ENCODE peak calls at places on chromosomes 3 and 15, in nine cellular contexts. D, A, Q, N, I, R, X, O and V are unnamed samples.

GRCh38 chr3:59456852-59457485 is 407.1 kb upstream of the CFAP20DC start:
- DNase-seq in Q (no peak), A (no peak), O (no peak), N (no peak), D (no peak), I (no peak), R (no peak), X (no peak), V (no peak)

GRCh38 chr3:65170357-65171090 is 482.7 kb upstream of the ADAMTS9 start:
- DNase-seq in X (peak), I (no peak), O (peak), R (no peak), N (no peak), A (peak), D (no peak), Q (peak), V (no peak)

GRCh38 chr3:126835472-126836219 is 131.6 kb downstream of the CHCHD6 start:
- DNase-seq in A (no peak), I (no peak), O (peak), D (no peak), X (no peak), R (no peak), Q (peak), N (no peak), V (no peak)

GRCh38 chr3:66133853-66134445 is 86.9 kb upstream of the SLC25A26 start:
- DNase-seq in X (no peak), D (no peak), I (no peak), R (no peak), A (no peak), N (no peak), O (no peak), Q (no peak), V (no peak)

GRCh38 chr15:41337047-41337446 is 4.4 kb downstream of the NUSAP1 start:
- DNase-seq in D (no peak), A (no peak), N (no peak), Q (no peak), O (no peak), R (no peak), X (no peak), I (no peak), V (no peak)

GRCh38 chr15:72599855-72600464 is 54.5 kb upstream of the GOLGA6B start:
- DNase-seq in R (peak), N (no peak), X (no peak), D (no peak), I (peak), O (peak), A (peak), Q (peak), V (peak)

GRCh38 chr3:117443014-117443413 is 733.4 kb downstream of the TUSC7 start:
- DNase-seq in Q (no peak), A (no peak), I (no peak), R (no peak), O (no peak), D (no peak), N (no peak), X (no peak), V (no peak)

GRCh38 chr3:182862159-182862860 is 69.0 kb downstream of the ATP11B start:
- DNase-seq in Q (no peak), D (no peak), I (no peak), X (no peak), A (no peak), O (no peak), R (no peak), N (no peak), V (no peak)

GRCh38 chr15:81839387-81839786 is 206.4 kb downstream of the MEX3B start:
- DNase-seq in O (no peak), R (no peak), A (no peak), N (no peak), I (no peak), X (no peak), D (no peak), Q (no peak), V (no peak)

GRCh38 chr3:193872265-193872753 is 263.6 kb upstream of the HES1 start:
- DNase-seq in X (no peak), O (peak), D (no peak), N (no peak), Q (peak), I (no peak), A (peak), R (peak), V (peak)

GRCh38 chr3:8386221-8386620 is 115.4 kb upstream of the LMCD1 start:
- DNase-seq in R (no peak), N (no peak), I (no peak), O (peak), X (no peak), A (no peak), Q (no peak), D (no peak), V (peak)

GRCh38 chr3:17041009-17041408 is 156.3 kb downstream of the PLCL2 start:
- DNase-seq in D (no peak), A (no peak), Q (no peak), X (no peak), I (no peak), N (no peak), O (no peak), R (no peak), V (no peak)

GRCh38 chr3:147318900-147319299 is 87.4 kb downstream of the ZIC4 start:
- DNase-seq in O (no peak), N (no peak), D (no peak), X (no peak), R (no peak), I (no peak), Q (no peak), A (no peak), V (no peak)

GRCh38 chr15:85280203-85280602 is 100.2 kb upstream of the AKAP13 start:
- DNase-seq in R (no peak), N (no peak), X (no peak), O (no peak), I (no peak), A (no peak), Q (no peak), D (no peak), V (no peak)

GRCh38 chr3:139518296-139518695 is 21.2 kb downstream of the RBP1 start:
- DNase-seq in N (no peak), A (peak), I (no peak), R (no peak), Q (no peak), O (no peak), D (peak), X (no peak), V (no peak)

GRCh38 chr3:29976871-29977270 is 629.5 kb upstream of the TGFBR2 start:
- DNase-seq in X (no peak), N (no peak), A (no peak), O (no peak), Q (no peak), I (no peak), D (no peak), R (no peak), V (no peak)

DNA sequence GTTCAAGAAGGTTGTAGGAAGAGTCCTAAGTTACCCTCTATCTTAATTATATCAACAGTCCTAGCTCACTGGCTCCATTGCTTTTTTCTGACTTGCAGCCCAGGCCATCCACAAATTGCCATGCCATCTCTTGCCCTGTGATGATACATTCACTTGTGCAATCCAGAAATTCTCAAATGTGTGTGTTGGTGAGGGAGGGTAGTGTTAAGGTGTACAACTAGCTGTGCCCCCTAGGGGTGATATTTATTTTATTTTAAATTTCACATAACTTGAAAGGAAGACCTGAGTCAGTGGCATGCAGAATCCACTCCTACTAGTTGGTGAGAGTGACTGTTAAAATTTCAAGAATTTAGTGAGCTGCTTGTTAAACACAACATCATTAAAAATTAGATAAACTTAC is 156.1 kb upstream of the ANKRD28 start:
- DNase-seq in R (no peak), D (no peak), Q (peak), A (no peak), X (no peak), N (no peak), I (no peak), O (no peak), V (no peak)
- TF ChIP-seq CTCF in R (no peak), D (no peak), Q (no peak), A (no peak), X (no peak), N (no peak), I (no peak), O (peak), V (no peak)

GRCh38 chr3:137612293-137612692 is 151.8 kb upstream of the SOX14 start:
- DNase-seq in R (no peak), O (no peak), A (no peak), Q (no peak), D (no peak), I (peak), X (no peak), N (no peak), V (no peak)
- TF ChIP-seq CTCF in R (no peak), O (no peak), A (no peak), Q (no peak), D (no peak), I (no peak), X (no peak), N (no peak), V (no peak)

DNA sequence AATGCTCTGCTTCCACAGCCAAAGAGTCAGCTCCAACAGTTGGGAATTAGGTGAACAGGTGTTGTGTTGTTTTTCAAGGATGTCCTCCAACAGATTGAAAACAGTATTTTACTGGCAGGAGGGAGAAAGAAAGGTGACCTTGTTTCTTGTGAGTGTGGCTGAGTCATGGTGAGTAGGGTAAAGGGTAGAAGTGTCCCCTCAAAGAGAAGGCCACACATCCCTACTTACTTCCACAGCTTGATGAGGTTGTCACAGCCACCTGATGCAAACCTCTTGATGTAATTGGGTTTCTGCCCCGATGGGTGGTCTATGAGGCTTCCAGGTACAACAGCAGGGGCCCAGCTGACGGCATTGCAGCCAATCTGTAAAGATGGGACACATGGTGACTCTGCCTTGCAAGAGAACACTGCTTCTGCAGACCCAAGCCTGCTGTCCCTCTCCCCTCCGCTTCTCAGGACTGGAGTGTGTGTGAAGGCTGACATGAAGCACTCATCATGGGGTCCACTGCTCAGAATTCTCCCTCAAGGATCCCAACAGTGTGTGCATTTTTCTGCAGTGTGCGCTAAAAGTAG is 12.7 kb upstream of the GHRL start:
- DNase-seq in D (no peak), X (no peak), O (no peak), Q (no peak), N (no peak), R (no peak), I (no peak), A (no peak), V (no peak)
- TF ChIP-seq CTCF in D (no peak), X (no peak), O (no peak), Q (no peak), N (no peak), R (no peak), I (no peak), A (no peak), V (no peak)

GRCh38 chr3:134533493-134533892 is 47.6 kb downstream of the CEP63 start:
- DNase-seq in A (no peak), X (no peak), I (no peak), R (no peak), D (no peak), O (no peak), N (no peak), Q (no peak), V (no peak)

GRCh38 chr3:134542287-134542686 is 56.4 kb downstream of the CEP63 start:
- DNase-seq in N (no peak), I (no peak), O (no peak), X (no peak), A (no peak), R (no peak), D (no peak), Q (no peak), V (no peak)

GRCh38 chr3:134535186-134535974 is 49.5 kb downstream of the CEP63 start:
- DNase-seq in O (no peak), I (no peak), X (no peak), D (no peak), A (no peak), Q (no peak), R (no peak), N (no peak), V (no peak)

DNA sequence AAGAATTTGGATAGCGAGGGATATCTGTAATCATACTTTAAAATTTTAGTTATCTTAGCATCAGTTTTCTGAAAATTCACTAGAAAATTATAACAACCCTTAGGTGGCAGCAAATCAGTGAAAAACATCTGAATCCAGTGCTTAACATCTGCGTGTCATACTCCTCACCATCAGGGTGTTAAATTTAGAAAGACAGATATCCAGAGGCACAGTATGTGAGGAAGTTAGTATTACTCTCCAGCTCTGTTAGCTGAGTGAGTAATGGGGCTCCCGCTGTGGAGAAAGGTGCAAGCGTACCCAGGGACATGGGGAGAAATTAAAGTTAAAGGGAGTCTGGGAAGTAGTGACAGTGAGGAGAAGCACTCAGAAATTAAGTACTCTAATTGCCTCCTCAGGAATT is 50.9 kb downstream of the CEP63 start:
- DNase-seq in I (no peak), A (no peak), D (no peak), X (no peak), O (no peak), N (no peak), R (no peak), Q (no peak), V (no peak)
- TF ChIP-seq CTCF in I (no peak), A (no peak), D (no peak), X (no peak), O (no peak), N (no peak), R (no peak), Q (no peak), V (no peak)

GRCh38 chr15:55197719-55198118 is 978 bp upstream of the RSL24D1 start:
- DNase-seq in X (no peak), O (no peak), N (no peak), Q (no peak), I (no peak), A (no peak), D (no peak), R (no peak), V (no peak)

GRCh38 chr15:55197362-55197705 is 593 bp upstream of the RSL24D1 start:
- DNase-seq in N (no peak), A (no peak), I (no peak), D (no peak), O (no peak), X (no peak), Q (no peak), R (no peak), V (no peak)

GRCh38 chr15:55196011-55196410 is 730 bp downstream of the RSL24D1 start:
- DNase-seq in D (no peak), N (no peak), I (no peak), O (no peak), X (no peak), A (no peak), R (no peak), Q (no peak), V (no peak)

GRCh38 chr15:55198706-55199105 is 2.0 kb upstream of the RSL24D1 start:
- DNase-seq in X (no peak), A (no peak), D (no peak), N (no peak), I (no peak), Q (no peak), O (no peak), R (no peak), V (no peak)

GRCh38 chr15:55196458-55197361 is at the start of gene RSL24D1:
- DNase-seq in X (peak), N (peak), I (peak), D (peak), A (peak), Q (peak), R (peak), O (peak), V (peak)
- TF ChIP-seq CTCF in X (peak), N (no peak), I (peak), D (peak), A (peak), Q (peak), R (peak), O (peak), V (peak)

GRCh38 chr3:10988991-10989484 is 3.5 kb upstream of the SLC6A1 start:
- DNase-seq in A (no peak), I (no peak), R (no peak), X (no peak), D (no peak), N (no peak), O (no peak), Q (no peak), V (no peak)

GRCh38 chr3:10993729-10994065 is 1.1 kb downstream of the SLC6A1 start:
- DNase-seq in Q (no peak), I (no peak), A (no peak), O (no peak), R (no peak), D (no peak), X (no peak), N (no peak), V (no peak)

GRCh38 chr3:10992946-10993728 is 589 bp downstream of the SLC6A1 start:
- DNase-seq in Q (no peak), I (peak), N (no peak), O (no peak), X (no peak), R (no peak), A (no peak), D (no peak), V (no peak)

GRCh38 chr3:10994311-10994710 is 1.8 kb downstream of the SLC6A1 start:
- DNase-seq in D (no peak), I (no peak), N (no peak), R (no peak), A (no peak), O (no peak), X (no peak), Q (no peak), V (no peak)

DNA sequence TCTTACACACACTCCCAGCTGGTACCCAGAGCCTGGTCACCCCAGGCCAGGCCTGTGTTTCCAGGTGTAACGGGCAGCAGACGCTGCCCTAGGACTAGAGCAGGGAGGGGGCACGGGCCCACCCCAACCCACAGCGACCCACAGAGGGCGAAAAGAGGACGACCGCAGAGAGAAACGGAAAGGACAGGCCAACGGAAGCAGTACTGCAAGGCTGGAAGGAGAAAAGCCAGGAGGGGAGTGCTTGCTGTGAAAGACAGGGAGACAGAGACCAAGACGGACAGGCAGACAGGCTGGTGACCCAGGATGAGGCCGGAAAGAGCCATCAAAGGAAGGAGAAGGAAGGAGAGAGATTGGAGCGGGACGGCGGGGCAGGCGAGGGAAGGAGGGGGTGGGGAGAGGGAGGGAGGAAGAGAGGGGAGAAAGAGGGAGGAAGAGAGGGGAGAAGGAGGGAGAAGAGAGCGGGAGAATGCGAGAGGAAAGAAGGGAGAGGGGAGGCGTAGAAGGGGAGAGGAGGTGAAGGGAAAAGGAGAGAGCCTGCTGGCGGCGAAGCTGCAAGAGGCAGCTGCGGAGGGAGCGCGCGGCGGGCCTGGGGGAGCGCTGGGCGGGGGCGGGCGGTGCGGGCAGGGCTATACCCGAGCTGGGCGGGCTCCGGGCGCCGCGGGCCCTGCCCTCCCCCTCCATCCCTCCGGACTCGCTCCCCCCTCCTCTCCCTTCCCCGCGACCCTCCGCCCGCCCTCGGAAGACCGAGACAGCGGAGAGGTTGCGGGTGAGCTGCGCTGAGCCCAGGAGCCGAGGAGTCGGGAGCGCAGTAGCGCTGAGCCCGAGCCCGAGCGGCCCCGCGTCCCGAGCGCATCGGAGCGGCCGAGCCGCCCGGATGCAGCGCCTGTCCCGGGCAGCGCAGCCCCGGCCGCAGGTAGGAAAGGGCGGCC is at the start of gene SLC6A1:
- DNase-seq in X (no peak), Q (no peak), A (no peak), O (no peak), I (peak), R (no peak), D (no peak), N (no peak), V (no peak)
- TF ChIP-seq CTCF in X (no peak), Q (no peak), A (no peak), O (peak), I (no peak), R (no peak), D (no peak), N (no peak), V (no peak)

GRCh38 chr3:5226783-5227182 is 39.3 kb downstream of the EDEM1 start:
- DNase-seq in X (no peak), O (no peak), Q (peak), A (no peak), D (no peak), I (no peak), N (no peak), R (peak), V (peak)
- TF ChIP-seq CTCF in X (no peak), O (peak), Q (no peak), A (no peak), D (no peak), I (no peak), N (no peak), R (no peak), V (peak)

DNA sequence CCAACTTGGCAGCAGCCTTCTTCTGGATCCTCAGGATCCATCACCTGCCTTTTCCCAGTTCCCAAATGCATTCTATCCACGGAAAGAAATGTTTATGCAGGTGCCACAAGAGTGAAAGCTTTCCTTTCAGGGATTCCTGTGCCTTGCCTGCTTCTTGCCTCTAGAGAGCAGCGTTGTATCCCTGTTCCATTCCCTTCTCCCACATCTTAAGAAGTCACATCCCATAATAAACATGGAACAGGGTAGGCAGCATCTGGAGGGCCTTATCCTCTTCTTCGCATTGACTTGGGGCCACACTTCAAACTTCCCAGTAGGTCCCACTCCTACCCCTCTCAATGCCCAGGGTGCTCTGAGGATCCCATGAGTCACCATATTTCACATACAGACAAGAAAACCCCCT is 72.7 kb upstream of the DCLK3 start:
- DNase-seq in N (no peak), Q (no peak), A (no peak), O (no peak), R (no peak), I (no peak), D (no peak), X (no peak), V (no peak)
- TF ChIP-seq CTCF in N (no peak), Q (no peak), A (no peak), O (peak), R (no peak), I (no peak), D (no peak), X (no peak), V (peak)